ENCODE peak calls at places on chromosomes 5 and 9, in six cellular contexts. A is stimulated activated CD4-positive, alpha-beta T cell treated with anti-CD3 and anti-CD28 coated beads, Interleukin-1b, Interleukin-23, amount 100 ng/mL, for 4 hours; M is effector memory CD4-positive, alpha-beta T cell; P is effector CD4-positive, alpha-beta T cell; Z is fibroblast of pulmonary artery; H is heart right ventricle. N is an unnamed sample.

GRCh38 chr5:173973614-173973969 is 15.4 kb upstream of the C5orf47 start:
- DNase-seq in A (no peak), M (no peak), P (no peak), Z (no peak), H (no peak), N (no peak)

GRCh38 chr5:103224118-103224893 is 34.3 kb upstream of the MACIR start:
- DNase-seq in A (peak), M (no peak), P (no peak), Z (peak), H (peak), N (no peak)

GRCh38 chr5:73367650-73368049 is 80.9 kb downstream of the FOXD1 start:
- DNase-seq in A (no peak), M (no peak), P (no peak), Z (peak), H (no peak), N (no peak)

GRCh38 chr9:86034863-86035734 is 64.3 kb downstream of the GOLM1 start:
- DNase-seq in A (no peak), M (no peak), P (no peak), Z (peak), H (no peak), N (no peak)

GRCh38 chr5:77194762-77195161 is 15.7 kb upstream of the PDE8B start:
- DNase-seq in A (no peak), M (no peak), P (no peak), Z (no peak), H (no peak), N (no peak)

GRCh38 chr5:9249231-9249630 is 296.6 kb downstream of the SEMA5A start:
- DNase-seq in A (no peak), M (no peak), P (no peak), Z (peak), H (no peak), N (no peak)

GRCh38 chr5:173472784-173473278 is 143.6 kb downstream of the BOD1 start:
- DNase-seq in A (no peak), M (no peak), P (no peak), Z (peak), H (no peak), N (peak)

GRCh38 chr9:86637515-86637914 is 283.3 kb upstream of the TUT7 start:
- DNase-seq in A (no peak), M (no peak), P (no peak), Z (peak), H (peak), N (peak)

GRCh38 chr9:114394523-114395193 is 6.9 kb upstream of the AKNA start:
- DNase-seq in A (no peak), M (no peak), P (no peak), Z (no peak), H (no peak), N (no peak)

GRCh38 chr9:124770359-124771020 is 621 bp downstream of the NR6A1 start:
- DNase-seq in A (no peak), M (peak), P (no peak), Z (no peak), H (no peak), N (no peak)

GRCh38 chr9:93577045-93577939 is 908 bp downstream of the PHF2 start:
- DNase-seq in A (no peak), M (no peak), P (no peak), Z (no peak), H (peak), N (peak)

GRCh38 chr9:19720374-19720773 is 68.5 kb downstream of the SLC24A2 start:
- DNase-seq in A (no peak), M (no peak), P (no peak), Z (peak), H (peak), N (no peak)

GRCh38 chr5:10304932-10305331 is 2.8 kb downstream of the CMBL start:
- DNase-seq in A (no peak), M (no peak), P (no peak), Z (no peak), H (no peak), N (no peak)

GRCh38 chr9:78903581-78903980 is 606.7 kb downstream of the PSAT1 start:
- DNase-seq in A (no peak), M (no peak), P (no peak), Z (no peak), H (no peak), N (no peak)

GRCh38 chr9:70902705-70903131 is 218.7 kb downstream of the TRPM3 start:
- DNase-seq in A (no peak), M (no peak), P (no peak), Z (peak), H (peak), N (no peak)

GRCh38 chr5:6900828-6901227 is 187.6 kb downstream of the TENT4A start:
- DNase-seq in A (no peak), M (no peak), P (no peak), Z (no peak), H (no peak), N (no peak)

GRCh38 chr5:87340716-87341115 is 72.0 kb downstream of the CCNH start:
- DNase-seq in A (no peak), M (no peak), P (no peak), Z (peak), H (no peak), N (no peak)

GRCh38 chr9:136619742-136620440 is 42.8 kb upstream of the EGFL7 start:
- DNase-seq in A (no peak), M (no peak), P (no peak), Z (no peak), H (no peak), N (peak)

GRCh38 chr5:157459715-157460599 is at the start of gene NIPAL4:
- DNase-seq in A (peak), M (peak), P (no peak), Z (no peak), H (no peak), N (no peak)

GRCh38 chr5:10331341-10331796 is 22.1 kb upstream of the MARCHF6 start:
- DNase-seq in A (no peak), M (no peak), P (no peak), Z (peak), H (peak), N (peak)

GRCh38 chr9:136482046-136482792 is 621 bp downstream of the SEC16A start:
- DNase-seq in A (peak), M (no peak), P (peak), Z (peak), H (no peak), N (no peak)

GRCh38 chr5:107217721-107218130 is 453.0 kb downstream of the EFNA5 start:
- DNase-seq in A (no peak), M (no peak), P (no peak), Z (no peak), H (peak), N (peak)

GRCh38 chr5:75156585-75156984 is 80.1 kb downstream of the ANKRD31 start:
- DNase-seq in A (no peak), M (no peak), P (no peak), Z (peak), H (no peak), N (no peak)

GRCh38 chr5:17316973-17317459 is 99.6 kb downstream of the BASP1 start:
- DNase-seq in A (no peak), M (no peak), P (no peak), Z (no peak), H (no peak), N (no peak)

GRCh38 chr5:124729687-124730359 is 16.6 kb downstream of the ZNF608 start:
- DNase-seq in A (no peak), M (no peak), P (no peak), Z (no peak), H (no peak), N (no peak)

GRCh38 chr5:167894631-167895472 is 396.6 kb upstream of the WWC1 start:
- DNase-seq in A (no peak), M (no peak), P (no peak), Z (no peak), H (no peak), N (no peak)

GRCh38 chr9:135010363-135010860 is 77.1 kb upstream of the OLFM1 start:
- DNase-seq in A (no peak), M (no peak), P (no peak), Z (no peak), H (no peak), N (no peak)

GRCh38 chr9:106691629-106692028 is 171.3 kb upstream of the ZNF462 start:
- DNase-seq in A (no peak), M (no peak), P (no peak), Z (no peak), H (no peak), N (no peak)

GRCh38 chr5:70491-70890 is 21.5 kb upstream of the PLEKHG4B start:
- DNase-seq in A (no peak), M (no peak), P (no peak), Z (no peak), H (no peak), N (no peak)

GRCh38 chr5:107127906-107128305 is 542.8 kb downstream of the EFNA5 start:
- DNase-seq in A (no peak), M (no peak), P (no peak), Z (no peak), H (no peak), N (no peak)

GRCh38 chr5:9361835-9362234 is 184.0 kb downstream of the SEMA5A start:
- DNase-seq in A (peak), M (no peak), P (no peak), Z (peak), H (peak), N (peak)

GRCh38 chr9:16526380-16526779 is 344.1 kb downstream of the BNC2 start:
- DNase-seq in A (no peak), M (no peak), P (no peak), Z (peak), H (no peak), N (no peak)

GRCh38 chr5:67989457-67989856 is 226.1 kb upstream of the PIK3R1 start:
- DNase-seq in A (no peak), M (no peak), P (no peak), Z (peak), H (peak), N (no peak)

GRCh38 chr5:170278611-170279500 is 18.7 kb downstream of the LCP2 start:
- DNase-seq in A (peak), M (peak), P (peak), Z (no peak), H (peak), N (peak)

GRCh38 chr9:137680445-137681358 is 61.9 kb downstream of the EHMT1 start:
- DNase-seq in A (no peak), M (no peak), P (no peak), Z (peak), H (no peak), N (no peak)

GRCh38 chr5:132405646-132406045 is 36.1 kb downstream of the SLC22A5 start:
- DNase-seq in A (no peak), M (no peak), P (no peak), Z (no peak), H (no peak), N (no peak)